ENCODE peak calls at places on chromosomes 4 and X, in ten cellular contexts. One of them, this sample, is unnamed.

GRCh38 chr4:3485011-3485881 is 22.1 kb downstream of the DOK7 start:
- DNase-seq in hypothalamus: no peak
- DNase-seq in AG08395: no peak
- DNase-seq in ACHN: no peak
- DNase-seq in Jurkat, Clone E6-1: no peak
- DNase-seq in DMS 273 treated with DMSO at 0.1 percent for 48 hours: no peak
- DNase-seq in naive thymus-derived CD4-positive, alpha-beta T cell: no peak
- DNase-seq in T-cell: no peak
- DNase-seq in NCI-H748 treated with DMSO at 0.1 percent for 48 hours: no peak
- DNase-seq in DMS153: no peak
- DNase-seq in this sample: no peak

GRCh38 chr4:144733566-144733965 is 87.6 kb downstream of the HHIP start:
- DNase-seq in AG08395: no peak
- DNase-seq in ACHN: no peak
- DNase-seq in Jurkat, Clone E6-1: no peak
- DNase-seq in NCI-H748 treated with DMSO at 0.1 percent for 48 hours: no peak
- DNase-seq in DMS153: no peak
- DNase-seq in DMS 273 treated with DMSO at 0.1 percent for 48 hours: no peak
- DNase-seq in hypothalamus: no peak
- DNase-seq in T-cell: no peak
- DNase-seq in naive thymus-derived CD4-positive, alpha-beta T cell: no peak
- DNase-seq in this sample: no peak

GRCh38 chr4:126748736-126749135 is 884.0 kb upstream of the INTU start:
- DNase-seq in DMS153: no peak
- DNase-seq in Jurkat, Clone E6-1: no peak
- DNase-seq in AG08395: no peak
- DNase-seq in NCI-H748 treated with DMSO at 0.1 percent for 48 hours: no peak
- DNase-seq in ACHN: no peak
- DNase-seq in T-cell: no peak
- DNase-seq in DMS 273 treated with DMSO at 0.1 percent for 48 hours: no peak
- DNase-seq in hypothalamus: no peak
- DNase-seq in naive thymus-derived CD4-positive, alpha-beta T cell: no peak
- DNase-seq in this sample: no peak

GRCh38 chr4:154743683-154744340 is at the start of gene LRAT:
- DNase-seq in DMS 273 treated with DMSO at 0.1 percent for 48 hours: no peak
- DNase-seq in DMS153: no peak
- DNase-seq in hypothalamus: peak
- DNase-seq in Jurkat, Clone E6-1: no peak
- DNase-seq in NCI-H748 treated with DMSO at 0.1 percent for 48 hours: peak
- DNase-seq in T-cell: peak
- DNase-seq in ACHN: peak
- DNase-seq in AG08395: peak
- DNase-seq in naive thymus-derived CD4-positive, alpha-beta T cell: peak
- DNase-seq in this sample: peak

GRCh38 chr4:122577189-122577553 is 43.7 kb downstream of the IL21 start:
- DNase-seq in hypothalamus: no peak
- DNase-seq in Jurkat, Clone E6-1: no peak
- DNase-seq in naive thymus-derived CD4-positive, alpha-beta T cell: no peak
- DNase-seq in ACHN: no peak
- DNase-seq in T-cell: no peak
- DNase-seq in AG08395: no peak
- DNase-seq in DMS153: no peak
- DNase-seq in NCI-H748 treated with DMSO at 0.1 percent for 48 hours: no peak
- DNase-seq in DMS 273 treated with DMSO at 0.1 percent for 48 hours: no peak
- DNase-seq in this sample: no peak

GRCh38 chr4:31366041-31366440 is 645.9 kb downstream of the PCDH7 start:
- DNase-seq in T-cell: no peak
- DNase-seq in hypothalamus: no peak
- DNase-seq in DMS153: no peak
- DNase-seq in DMS 273 treated with DMSO at 0.1 percent for 48 hours: no peak
- DNase-seq in Jurkat, Clone E6-1: no peak
- DNase-seq in NCI-H748 treated with DMSO at 0.1 percent for 48 hours: no peak
- DNase-seq in ACHN: peak
- DNase-seq in naive thymus-derived CD4-positive, alpha-beta T cell: no peak
- DNase-seq in AG08395: peak
- DNase-seq in this sample: no peak

GRCh38 chr4:20676773-20677172 is 23.5 kb upstream of the PACRGL start:
- DNase-seq in DMS 273 treated with DMSO at 0.1 percent for 48 hours: no peak
- DNase-seq in hypothalamus: no peak
- DNase-seq in naive thymus-derived CD4-positive, alpha-beta T cell: no peak
- DNase-seq in T-cell: no peak
- DNase-seq in NCI-H748 treated with DMSO at 0.1 percent for 48 hours: no peak
- DNase-seq in AG08395: no peak
- DNase-seq in ACHN: no peak
- DNase-seq in Jurkat, Clone E6-1: no peak
- DNase-seq in DMS153: no peak
- DNase-seq in this sample: no peak

GRCh38 chr4:86909945-86910344 is 17.7 kb upstream of the C4orf36 start:
- DNase-seq in ACHN: no peak
- DNase-seq in DMS153: no peak
- DNase-seq in Jurkat, Clone E6-1: no peak
- DNase-seq in NCI-H748 treated with DMSO at 0.1 percent for 48 hours: no peak
- DNase-seq in hypothalamus: no peak
- DNase-seq in AG08395: no peak
- DNase-seq in DMS 273 treated with DMSO at 0.1 percent for 48 hours: no peak
- DNase-seq in naive thymus-derived CD4-positive, alpha-beta T cell: no peak
- DNase-seq in T-cell: no peak
- DNase-seq in this sample: no peak

GRCh38 chr4:71300964-71301363 is 37.9 kb upstream of the SLC4A4 start:
- DNase-seq in NCI-H748 treated with DMSO at 0.1 percent for 48 hours: no peak
- DNase-seq in DMS 273 treated with DMSO at 0.1 percent for 48 hours: no peak
- DNase-seq in hypothalamus: no peak
- DNase-seq in AG08395: no peak
- DNase-seq in T-cell: no peak
- DNase-seq in DMS153: no peak
- DNase-seq in naive thymus-derived CD4-positive, alpha-beta T cell: no peak
- DNase-seq in ACHN: no peak
- DNase-seq in Jurkat, Clone E6-1: no peak
- DNase-seq in this sample: no peak

GRCh38 chr4:32574803-32575202 is 1854.6 kb downstream of the PCDH7 start:
- DNase-seq in ACHN: no peak
- DNase-seq in AG08395: no peak
- DNase-seq in hypothalamus: no peak
- DNase-seq in NCI-H748 treated with DMSO at 0.1 percent for 48 hours: no peak
- DNase-seq in Jurkat, Clone E6-1: no peak
- DNase-seq in naive thymus-derived CD4-positive, alpha-beta T cell: no peak
- DNase-seq in T-cell: no peak
- DNase-seq in DMS 273 treated with DMSO at 0.1 percent for 48 hours: no peak
- DNase-seq in DMS153: no peak
- DNase-seq in this sample: no peak

GRCh38 chr4:30952526-30953219 is 232.5 kb downstream of the PCDH7 start:
- DNase-seq in naive thymus-derived CD4-positive, alpha-beta T cell: no peak
- DNase-seq in ACHN: peak
- DNase-seq in AG08395: no peak
- DNase-seq in hypothalamus: no peak
- DNase-seq in NCI-H748 treated with DMSO at 0.1 percent for 48 hours: no peak
- DNase-seq in T-cell: no peak
- DNase-seq in DMS153: no peak
- DNase-seq in Jurkat, Clone E6-1: no peak
- DNase-seq in DMS 273 treated with DMSO at 0.1 percent for 48 hours: no peak
- DNase-seq in this sample: no peak

GRCh38 chr4:73816814-73817213 is 19.7 kb upstream of the CXCL6 start:
- DNase-seq in hypothalamus: no peak
- DNase-seq in AG08395: peak
- DNase-seq in naive thymus-derived CD4-positive, alpha-beta T cell: no peak
- DNase-seq in DMS153: no peak
- DNase-seq in Jurkat, Clone E6-1: no peak
- DNase-seq in ACHN: peak
- DNase-seq in NCI-H748 treated with DMSO at 0.1 percent for 48 hours: no peak
- DNase-seq in T-cell: no peak
- DNase-seq in DMS 273 treated with DMSO at 0.1 percent for 48 hours: no peak
- DNase-seq in this sample: no peak

GRCh38 chrX:125604448-125604847 is 284.8 kb downstream of the TEX13C start:
- DNase-seq in AG08395: no peak
- DNase-seq in naive thymus-derived CD4-positive, alpha-beta T cell: no peak
- DNase-seq in hypothalamus: no peak
- DNase-seq in NCI-H748 treated with DMSO at 0.1 percent for 48 hours: no peak
- DNase-seq in Jurkat, Clone E6-1: no peak
- DNase-seq in DMS153: no peak
- DNase-seq in DMS 273 treated with DMSO at 0.1 percent for 48 hours: no peak
- DNase-seq in T-cell: no peak
- DNase-seq in ACHN: no peak
- DNase-seq in this sample: no peak

GRCh38 chrX:148878371-148878770 is 378.0 kb downstream of the AFF2 start:
- DNase-seq in naive thymus-derived CD4-positive, alpha-beta T cell: no peak
- DNase-seq in T-cell: no peak
- DNase-seq in ACHN: peak
- DNase-seq in NCI-H748 treated with DMSO at 0.1 percent for 48 hours: no peak
- DNase-seq in DMS153: no peak
- DNase-seq in AG08395: peak
- DNase-seq in Jurkat, Clone E6-1: no peak
- DNase-seq in DMS 273 treated with DMSO at 0.1 percent for 48 hours: no peak
- DNase-seq in hypothalamus: no peak
- DNase-seq in this sample: no peak